ENCODE peak calls at places on chromosomes 4 and X, in nine cellular contexts. T is Calu3; I is HTR-8/SVneo; C is cerebellar cortex; M is NCI-H345; Y is aorta; D is endodermal cell; X is CD8-positive, alpha-beta memory T cell; E is fibroblast of the aortic adventitia. P is an unnamed sample.

GRCh38 chr4:141395246-141395830 is 174.6 kb downstream of the ZNF330 start:
- DNase-seq in T (no peak), I (no peak), C (no peak), M (no peak), Y (no peak), D (no peak), X (no peak), E (peak; percentile 13), P (no peak)

GRCh38 chr4:23890369-23891063 is 669 bp upstream of the PPARGC1A start:
- DNase-seq in T (no peak), I (no peak), C (peak; percentile 58), M (no peak), Y (no peak), D (no peak), X (no peak), E (no peak), P (peak; percentile 16)

GRCh38 chr4:24598025-24598424 is 13.7 kb upstream of the DHX15 start:
- DNase-seq in T (peak; percentile 84), I (no peak), C (no peak), M (no peak), Y (no peak), D (no peak), X (no peak), E (no peak), P (no peak)

GRCh38 chr4:177484613-177485021 is 42.4 kb upstream of the AGA start:
- DNase-seq in T (peak; percentile 22), I (peak; percentile 29), C (no peak), M (no peak), Y (no peak), D (no peak), X (no peak), E (peak; percentile 88), P (peak; percentile 69)

GRCh38 chr4:65719635-65720034 is 49.3 kb upstream of the EPHA5 start:
- DNase-seq in T (no peak), I (no peak), C (no peak), M (no peak), Y (no peak), D (no peak), X (no peak), E (no peak), P (no peak)

GRCh38 chr4:163251204-163251603 is 81.2 kb downstream of the NPY1R start:
- DNase-seq in T (no peak), I (no peak), C (no peak), M (no peak), Y (no peak), D (peak; percentile 56), X (no peak), E (no peak), P (no peak)

GRCh38 chr4:119080721-119081541 is 54.7 kb upstream of the MYOZ2 start:
- DNase-seq in T (no peak), I (no peak), C (no peak), M (no peak), Y (no peak), D (no peak), X (no peak), E (no peak), P (peak; percentile 58)

GRCh38 chrX:19075754-19076153 is 46.5 kb downstream of the ADGRG2 start:
- DNase-seq in T (no peak), I (no peak), C (no peak), M (no peak), Y (no peak), D (no peak), X (no peak), E (no peak), P (no peak)

GRCh38 chrX:386239-386767 is 404 bp downstream of the PPP2R3B start:
- DNase-seq in T (no peak), I (no peak), C (no peak), M (no peak), Y (peak; percentile 49), D (peak; percentile 67), X (no peak), E (no peak), P (no peak)

GRCh38 chr4:6971536-6972374 is 62.1 kb downstream of the TBC1D14 start:
- DNase-seq in T (no peak), I (no peak), C (no peak), M (no peak), Y (no peak), D (no peak), X (no peak), E (no peak), P (no peak)

GRCh38 chr4:132063829-132064228 is 1085.3 kb upstream of the PCDH10 start:
- DNase-seq in T (no peak), I (no peak), C (no peak), M (no peak), Y (no peak), D (no peak), X (no peak), E (peak; percentile 63), P (no peak)

GRCh38 chr4:107183155-107183774 is 147.2 kb upstream of the DKK2 start:
- DNase-seq in T (peak; percentile 23), I (peak; percentile 3), C (peak; percentile 76), M (peak; percentile 28), Y (no peak), D (peak; percentile 57), X (no peak), E (peak; percentile 78), P (peak; percentile 77)

GRCh38 chr4:153573881-153574807 is 108.0 kb downstream of the TMEM131L start:
- DNase-seq in T (peak; percentile 42), I (peak; percentile 66), C (peak; percentile 39), M (no peak), Y (peak; percentile 76), D (no peak), X (peak; percentile 40), E (peak; percentile 92), P (peak; percentile 92)

GRCh38 chr4:165326831-165327210 is 648 bp upstream of the MSMO1 start:
- DNase-seq in T (peak; percentile 16), I (peak; percentile 45), C (no peak), M (peak; percentile 23), Y (no peak), D (peak; percentile 79), X (no peak), E (no peak), P (peak; percentile 54)

GRCh38 chr4:103895876-103896465 is 176.2 kb upstream of the TACR3 start:
- DNase-seq in T (peak; percentile 41), I (no peak), C (no peak), M (no peak), Y (no peak), D (no peak), X (no peak), E (no peak), P (no peak)

GRCh38 chr4:6179362-6179761 is 21.0 kb downstream of the JAKMIP1 start:
- DNase-seq in T (no peak), I (no peak), C (no peak), M (no peak), Y (no peak), D (no peak), X (no peak), E (no peak), P (no peak)

GRCh38 chrX:9160698-9161329 is 126.9 kb upstream of the FAM9B start:
- DNase-seq in T (no peak), I (no peak), C (no peak), M (no peak), Y (no peak), D (no peak), X (no peak), E (no peak), P (no peak)

GRCh38 chr4:34182346-34182745 is 2062.0 kb downstream of the ARAP2 start:
- DNase-seq in T (no peak), I (no peak), C (no peak), M (no peak), Y (no peak), D (no peak), X (no peak), E (peak; percentile 91), P (peak; percentile 89)

GRCh38 chr4:147944670-147945260 is 212.9 kb downstream of the ARHGAP10 start:
- DNase-seq in T (no peak), I (no peak), C (no peak), M (no peak), Y (no peak), D (no peak), X (no peak), E (no peak), P (no peak)

GRCh38 chrX:121030083-121030482 is 17.3 kb upstream of the GLUD2 start:
- DNase-seq in T (peak; percentile 55), I (no peak), C (no peak), M (no peak), Y (no peak), D (no peak), X (no peak), E (no peak), P (no peak)

GRCh38 chr4:168691621-168692376 is 194.9 kb downstream of the PALLD start:
- DNase-seq in T (no peak), I (no peak), C (no peak), M (no peak), Y (no peak), D (no peak), X (no peak), E (no peak), P (no peak)

GRCh38 chrX:130086414-130087207 is 23.7 kb downstream of the ELF4 start:
- DNase-seq in T (no peak), I (no peak), C (no peak), M (no peak), Y (no peak), D (no peak), X (peak; percentile 48), E (no peak), P (no peak)

GRCh38 chrX:47854474-47854873 is 17.8 kb downstream of the ZNF81 start:
- DNase-seq in T (peak; percentile 26), I (no peak), C (peak; percentile 68), M (no peak), Y (peak; percentile 48), D (peak; percentile 52), X (no peak), E (peak; percentile 47), P (peak; percentile 54)

GRCh38 chr4:125432078-125432477 is 117.3 kb downstream of the FAT4 start:
- DNase-seq in T (no peak), I (peak; percentile 23), C (peak; percentile 8), M (no peak), Y (no peak), D (peak; percentile 83), X (no peak), E (peak; percentile 45), P (peak; percentile 15)

GRCh38 chr4:108216510-108216909 is 47.8 kb upstream of the LEF1 start:
- DNase-seq in T (no peak), I (no peak), C (no peak), M (no peak), Y (no peak), D (no peak), X (no peak), E (no peak), P (no peak)

GRCh38 chrX:23505531-23506303 is 161.6 kb upstream of the PRDX4 start:
- DNase-seq in T (no peak), I (no peak), C (no peak), M (no peak), Y (no peak), D (peak; percentile 60), X (no peak), E (no peak), P (no peak)

GRCh38 chr4:2443061-2443730 is 24.4 kb downstream of the CFAP99 start:
- DNase-seq in T (no peak), I (no peak), C (no peak), M (no peak), Y (no peak), D (peak; percentile 47), X (no peak), E (no peak), P (no peak)

GRCh38 chr4:181956502-181956901 is 286.7 kb upstream of the TENM3 start:
- DNase-seq in T (no peak), I (no peak), C (no peak), M (no peak), Y (no peak), D (no peak), X (no peak), E (no peak), P (peak; percentile 3)

GRCh38 chrX:106897259-106897658 is 5.9 kb downstream of the RIPPLY1 start:
- DNase-seq in T (no peak), I (no peak), C (no peak), M (no peak), Y (no peak), D (no peak), X (no peak), E (peak; percentile 73), P (peak; percentile 81)

GRCh38 chr4:43132010-43132582 is 239.6 kb downstream of the GRXCR1 start:
- DNase-seq in T (peak; percentile 54), I (peak; percentile 52), C (peak; percentile 88), M (peak; percentile 37), Y (peak; percentile 62), D (peak; percentile 86), X (peak; percentile 7), E (peak; percentile 82), P (peak; percentile 73)

GRCh38 chr4:19539192-19539591 is 712.5 kb upstream of the SLIT2 start:
- DNase-seq in T (no peak), I (no peak), C (no peak), M (no peak), Y (no peak), D (no peak), X (no peak), E (no peak), P (no peak)